ENCODE peak calls at places on chromosomes 3 and 15, in four cellular contexts. F is T follicular helper cell; J is NCI-H460; H is naive thymus-derived CD8-positive, alpha-beta T cell. X is an unnamed sample.

GRCh38 chr3:117059054-117059989 is 349.7 kb downstream of the TUSC7 start:
- DNase-seq in J (peak; percentile 15), F (no peak), H (no peak), X (no peak)

GRCh38 chr15:42890161-42890913 is 30.2 kb downstream of the TTBK2 start:
- DNase-seq in H (no peak), F (no peak), J (no peak), X (no peak)

GRCh38 chr3:190585771-190586630 is 72.1 kb downstream of the IL1RAP start:
- DNase-seq in H (no peak), J (peak; percentile 94), F (no peak), X (no peak)

GRCh38 chr15:74400313-74400850 is 32.9 kb upstream of the CYP11A1 start:
- DNase-seq in F (no peak), H (no peak), J (no peak), X (no peak)

GRCh38 chr15:57054351-57054750 is 135.9 kb downstream of the TCF12 start:
- DNase-seq in F (no peak), H (no peak), J (no peak), X (no peak)

GRCh38 chr3:122178711-122179110 is 4.8 kb upstream of the CASR start:
- DNase-seq in F (no peak), H (no peak), J (no peak), X (no peak)

GRCh38 chr3:137687181-137687880 is 76.8 kb upstream of the SOX14 start:
- DNase-seq in H (no peak), J (no peak), F (no peak), X (no peak)

GRCh38 chr15:48096813-48097212 is 24.0 kb upstream of the SLC24A5 start:
- DNase-seq in F (no peak), H (no peak), J (no peak), X (no peak)

GRCh38 chr15:93270937-93271472 is 182.0 kb upstream of the RGMA start:
- DNase-seq in H (no peak), J (no peak), F (no peak), X (no peak)

GRCh38 chr3:128426128-128426921 is 40.4 kb downstream of the DNAJB8 start:
- DNase-seq in H (peak; percentile 68), F (peak; percentile 24), J (peak; percentile 17), X (peak; percentile 51)

GRCh38 chr15:74258456-74259323 is 22.6 kb downstream of the CCDC33 start:
- DNase-seq in J (no peak), H (no peak), F (no peak), X (no peak)

GRCh38 chr15:29331669-29332068 is 62.0 kb upstream of the NSMCE3 start:
- DNase-seq in J (no peak), H (no peak), F (no peak), X (no peak)

GRCh38 chr3:172174396-172175253 is 135.2 kb downstream of the FNDC3B start:
- DNase-seq in H (no peak), J (no peak), F (no peak), X (no peak)

GRCh38 chr15:57610130-57610529 is 18.4 kb downstream of the MYZAP start:
- DNase-seq in J (no peak), H (no peak), F (no peak), X (no peak)

GRCh38 chr15:41876689-41877088 is 17.2 kb downstream of the SPTBN5 start:
- DNase-seq in H (no peak), F (no peak), J (no peak), X (no peak)

GRCh38 chr15:98677345-98678059 is 29.2 kb downstream of the IGF1R start:
- DNase-seq in F (no peak), H (no peak), J (no peak), X (no peak)

GRCh38 chr3:20080956-20081554 is 40.8 kb downstream of the KAT2B start:
- DNase-seq in J (no peak), F (no peak), H (no peak), X (no peak)